ENCODE peak calls at places on chromosomes 5 and 9, in four cellular contexts. B is OCI-LY7; P is aorta; Y is CD4-positive, alpha-beta memory T cell. V is an unnamed sample.

GRCh38 chr5:93117753-93118531 is 463.1 kb downstream of the NR2F1-AS1 start:
- DNase-seq in P (no peak), Y (no peak), B (no peak), V (no peak)

GRCh38 chr5:125244531-125244930 is 498.1 kb upstream of the ZNF608 start:
- DNase-seq in P (no peak), B (no peak), Y (no peak), V (no peak)

GRCh38 chr5:124760608-124761390 is 14.4 kb upstream of the ZNF608 start:
- DNase-seq in B (no peak), P (no peak), Y (no peak), V (no peak)

GRCh38 chr5:37892571-37892970 is 52.7 kb upstream of the GDNF start:
- DNase-seq in Y (no peak), B (no peak), P (no peak), V (no peak)

GRCh38 chr5:158976035-158976434 is 123.7 kb downstream of the EBF1 start:
- DNase-seq in P (no peak), B (no peak), Y (no peak), V (no peak)

GRCh38 chr5:137300411-137301240 is 198.5 kb downstream of the SPOCK1 start:
- DNase-seq in P (no peak), Y (no peak), B (no peak), V (no peak)

GRCh38 chr5:125668904-125669303 is 754.3 kb upstream of the GRAMD2B start:
- DNase-seq in B (peak; percentile 1), Y (no peak), P (no peak), V (no peak)

GRCh38 chr9:120735009-120735408 is 20.7 kb upstream of the MEGF9 start:
- DNase-seq in P (no peak), Y (no peak), B (no peak), V (no peak)

GRCh38 chr5:42423285-42424152 is at the start of gene GHR:
- DNase-seq in Y (no peak), B (no peak), P (peak; percentile 92), V (no peak)

GRCh38 chr5:102411-103043 is 10.6 kb downstream of the PLEKHG4B start:
- DNase-seq in B (no peak), P (no peak), Y (no peak), V (no peak)

GRCh38 chr9:8486095-8486494 is 686.5 kb upstream of the DMAC1 start:
- DNase-seq in B (no peak), P (peak; percentile 73), Y (no peak), V (no peak)

GRCh38 chr5:68409259-68409658 is 193.7 kb downstream of the PIK3R1 start:
- DNase-seq in P (no peak), Y (no peak), B (no peak), V (no peak)

GRCh38 chr5:36723921-36724320 is 117.5 kb downstream of the SLC1A3 start:
- DNase-seq in Y (no peak), P (no peak), B (peak; percentile 42), V (peak; percentile 77)

GRCh38 chr9:98249774-98250173 is 5.7 kb downstream of the TBC1D2 start:
- DNase-seq in Y (no peak), B (no peak), P (no peak), V (no peak)

GRCh38 chr9:35406183-35406959 is 83.5 kb upstream of the RUSC2 start:
- DNase-seq in P (peak; percentile 82), Y (peak; percentile 10), B (no peak), V (no peak)

DNA sequence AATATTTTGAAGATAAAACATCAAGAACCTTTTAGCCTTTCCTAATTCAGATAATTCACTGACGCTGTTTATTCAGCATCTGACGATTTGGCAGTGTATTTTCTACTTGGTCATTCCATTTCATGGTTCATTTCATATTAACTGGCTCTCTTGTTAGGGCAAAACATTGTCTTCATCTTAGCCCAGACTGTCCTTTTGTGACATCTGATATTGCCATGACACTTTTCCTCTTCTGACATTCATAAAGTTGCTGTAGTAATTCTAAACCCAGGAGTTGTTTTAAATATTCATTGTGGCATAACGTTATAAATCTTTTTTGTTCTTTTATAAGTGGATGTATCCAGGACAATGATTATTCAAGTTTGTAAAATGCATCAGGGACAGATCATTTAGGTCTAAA is 1.8 kb downstream of the SCAMP1 start:
- DNase-seq in Y (no peak), B (no peak), P (no peak), V (no peak)
- H3K4me3 ChIP-seq in Y (no peak overlapping the region), B (peak overlapping the region; percentile 90), P (no peak overlapping the region), V (peak overlapping the region; percentile 94)

GRCh38 chr9:133164209-133164590 is 486 bp upstream of the GBGT1 start:
- DNase-seq in Y (no peak), P (peak; percentile 68), B (no peak), V (no peak)
- H3K4me3 ChIP-seq in Y (peak overlapping the region; percentile 30), P (peak overlapping the region; percentile 43), B (peak overlapping the region; percentile 61), V (peak overlapping the region; percentile 75)

GRCh38 chr5:127293373-127293772 is 2.8 kb downstream of the MEGF10 start:
- DNase-seq in Y (no peak), B (no peak), P (no peak), V (no peak)

GRCh38 chr5:127288676-127289075 is 1.9 kb upstream of the MEGF10 start:
- DNase-seq in B (no peak), P (no peak), Y (no peak), V (no peak)

GRCh38 chr5:127290019-127290945 is at the start of gene MEGF10:
- DNase-seq in P (peak; percentile 74), Y (no peak), B (no peak), V (no peak)

GRCh38 chr5:127292030-127292735 is 1.6 kb downstream of the MEGF10 start:
- DNase-seq in B (no peak), P (no peak), Y (no peak), V (no peak)

DNA sequence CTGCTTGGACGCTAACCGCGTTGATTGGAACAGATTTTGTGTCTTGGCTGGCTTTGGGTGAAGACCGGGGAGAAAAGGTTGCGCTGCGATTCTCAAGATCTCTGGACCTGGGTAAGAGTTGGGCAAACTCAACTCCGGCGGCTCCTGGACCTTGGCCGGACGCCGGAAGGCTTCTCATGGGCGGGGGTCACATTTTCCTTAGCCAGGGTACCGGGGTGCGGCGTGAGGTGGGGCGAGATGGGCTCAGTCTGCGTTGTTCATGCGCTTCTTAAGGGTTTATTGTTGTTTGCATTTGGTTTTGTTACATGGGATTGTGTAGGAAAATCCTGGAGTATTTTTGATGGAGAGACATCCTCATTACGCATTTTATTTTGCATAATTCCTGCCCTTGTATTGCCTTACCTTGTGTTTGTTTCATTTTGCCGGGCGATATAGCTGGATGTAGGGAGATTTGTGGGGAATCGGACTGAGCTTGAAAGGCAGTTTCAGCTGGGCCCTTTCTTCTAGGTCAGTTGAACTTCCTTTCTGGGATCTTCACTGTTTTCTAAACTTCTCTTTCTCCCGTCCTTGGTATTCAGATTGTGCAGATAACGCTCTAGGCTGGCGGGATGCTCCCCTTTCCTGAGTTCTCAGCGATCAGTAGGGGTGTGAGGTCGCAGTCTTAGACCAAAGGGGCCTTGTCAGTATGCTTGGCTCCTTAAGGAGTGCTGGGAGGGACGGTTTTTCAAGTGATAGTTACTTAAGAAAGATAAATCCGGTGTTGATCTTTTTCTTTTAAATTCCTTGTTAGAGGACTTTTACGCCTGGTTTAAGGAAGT is 559 bp downstream of the MEGF10 start:
- DNase-seq in Y (no peak), P (no peak), B (no peak), V (no peak)
- H3K4me3 ChIP-seq in Y (no peak overlapping the region), P (no peak overlapping the region), B (no peak overlapping the region), V (no peak overlapping the region)

GRCh38 chr5:173973614-173973969 is 15.4 kb upstream of the C5orf47 start:
- DNase-seq in B (no peak), Y (no peak), P (no peak), V (no peak)
- H3K4me3 ChIP-seq in B (peak overlapping the region; percentile 51), Y (peak overlapping the region; percentile 61), P (peak overlapping the region; percentile 27), V (peak overlapping the region; percentile 66)

GRCh38 chr5:141490771-141491170 is 1.9 kb downstream of the PCDHGC5 start:
- DNase-seq in Y (no peak), P (no peak), B (no peak), V (no peak)

GRCh38 chr5:141490271-141490670 is 1.4 kb downstream of the PCDHGC5 start:
- DNase-seq in P (no peak), B (no peak), Y (no peak), V (no peak)

GRCh38 chr5:141489841-141490240 is 960 bp downstream of the PCDHGC5 start:
- DNase-seq in Y (no peak), B (no peak), P (no peak), V (no peak)

GRCh38 chr5:141487131-141487530 is 1.8 kb upstream of the PCDHGC5 start:
- DNase-seq in P (no peak), Y (no peak), B (no peak), V (no peak)

DNA sequence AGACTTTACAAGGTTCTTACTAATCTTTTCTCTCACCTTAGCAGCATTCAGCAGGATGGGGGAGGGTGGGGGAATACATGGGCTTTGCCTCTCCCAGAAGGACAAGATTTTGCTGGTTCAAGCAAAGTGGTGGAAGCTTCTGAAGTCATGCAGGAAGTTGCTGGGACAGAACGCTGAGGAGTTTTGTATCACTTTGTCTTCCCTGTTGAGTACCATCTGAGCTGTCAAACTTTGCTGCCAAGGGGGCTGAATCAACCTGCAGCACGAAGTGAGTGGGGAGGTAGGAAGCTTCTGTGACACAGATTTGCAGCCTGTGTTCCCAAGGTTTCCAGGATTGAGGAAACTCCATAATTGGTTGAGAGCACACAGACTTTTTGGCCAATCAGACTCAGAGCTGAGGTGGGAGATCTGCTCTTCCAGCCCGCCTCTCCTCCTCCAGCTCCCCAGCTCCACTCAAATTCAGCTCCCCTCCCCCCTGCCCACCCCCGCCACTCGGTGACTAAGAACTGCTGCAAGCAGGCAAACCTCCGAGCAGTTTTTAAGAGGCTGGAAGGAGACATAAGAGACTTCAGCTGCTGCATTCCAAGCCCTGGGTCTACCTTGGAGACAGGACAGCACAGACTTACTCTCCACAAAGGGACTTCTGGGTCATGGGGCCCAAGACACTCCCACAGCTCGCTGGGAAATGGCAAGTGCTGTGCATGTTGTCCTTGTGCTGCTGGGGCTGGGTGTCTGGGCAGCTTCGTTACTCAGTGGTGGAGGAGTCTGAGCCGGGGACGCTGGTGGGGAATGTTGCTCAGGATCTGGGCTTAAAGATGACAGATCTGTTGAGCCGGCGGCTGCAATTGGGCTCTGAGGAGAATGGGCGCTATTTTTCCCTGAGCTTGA is at the start of gene PCDHGC5:
- DNase-seq in B (no peak), P (no peak), Y (no peak), V (no peak)
- H3K4me3 ChIP-seq in B (no peak within 1 kb of the TSS), P (no peak within 1 kb of the TSS), Y (no peak within 1 kb of the TSS), V (no peak within 1 kb of the TSS)

GRCh38 chr9:116644099-116644688 is 42.9 kb upstream of the TRIM32 start:
- DNase-seq in Y (no peak), P (no peak), B (no peak), V (no peak)
- H3K4me3 ChIP-seq in Y (no peak overlapping the region), P (no peak overlapping the region), B (no peak overlapping the region), V (no peak overlapping the region)

DNA sequence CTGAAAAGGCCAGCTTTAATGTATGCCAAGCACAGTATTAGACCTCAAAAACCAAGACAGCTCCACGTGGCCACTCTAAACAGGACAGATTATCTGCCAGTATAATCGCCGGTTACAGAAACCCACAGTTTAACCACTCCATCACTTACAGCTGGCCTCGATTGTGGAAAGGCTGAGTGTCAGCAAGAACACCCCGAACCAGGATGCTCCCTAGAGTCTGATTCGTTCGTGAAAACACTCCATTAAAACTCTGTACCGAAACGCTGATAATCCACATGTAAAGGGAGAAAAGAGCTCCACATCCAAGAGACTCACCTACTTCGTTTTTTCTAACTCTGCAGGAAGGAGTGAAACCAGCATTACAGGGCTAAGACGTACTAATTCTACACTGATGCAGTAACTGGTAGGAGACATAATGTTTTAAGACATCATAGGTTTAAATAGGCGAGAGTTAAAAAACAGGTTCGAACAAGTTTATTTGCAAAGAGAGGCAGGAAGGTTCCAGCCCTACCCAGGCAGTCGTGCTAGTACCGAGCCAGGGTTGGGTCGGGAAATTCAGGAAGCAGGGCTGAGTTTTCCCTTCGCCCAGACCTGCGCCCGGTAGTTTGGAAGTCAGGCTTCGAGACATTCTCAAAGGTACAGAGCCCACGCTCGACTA is 952 bp downstream of the SERINC5 start:
- DNase-seq in Y (peak; percentile 41), P (no peak), B (no peak), V (no peak)
- H3K4me3 ChIP-seq in Y (peak overlapping the region; percentile 73), P (peak overlapping the region; percentile 81), B (peak overlapping the region; percentile 88), V (peak overlapping the region; percentile 84)

V was measured in GM12878.